ENCODE peak calls at places on chromosomes 16 and 17, in six cellular contexts. One of them, this sample, is unnamed.

GRCh38 chr17:62823111-62823895 is 15.2 kb upstream of the MARCHF10 start:
- DNase-seq in uterus: no peak
- DNase-seq in lung: no peak
- DNase-seq in WERI-Rb-1: no peak
- DNase-seq in BJ: no peak
- DNase-seq in prostate gland: no peak
- DNase-seq in this sample: no peak

GRCh38 chr16:69407702-69408323 is 16.6 kb upstream of the CYB5B start:
- DNase-seq in lung: no peak
- DNase-seq in WERI-Rb-1: no peak
- DNase-seq in uterus: no peak
- DNase-seq in BJ: no peak
- DNase-seq in prostate gland: no peak
- DNase-seq in this sample: no peak

GRCh38 chr17:58504826-58505351 is 9.5 kb downstream of the MTMR4 start:
- DNase-seq in WERI-Rb-1: no peak
- DNase-seq in prostate gland: no peak
- DNase-seq in uterus: no peak
- DNase-seq in BJ: no peak
- DNase-seq in lung: no peak
- DNase-seq in this sample: no peak

GRCh38 chr17:1939979-1940809 is 84.9 kb downstream of the RTN4RL1 start:
- DNase-seq in prostate gland: no peak
- DNase-seq in uterus: no peak
- DNase-seq in lung: no peak
- DNase-seq in BJ: no peak
- DNase-seq in WERI-Rb-1: peak; percentile 58
- DNase-seq in this sample: no peak

GRCh38 chr17:1180958-1181768 is 1.4 kb upstream of the ABR start:
- DNase-seq in WERI-Rb-1: peak; percentile 83
- DNase-seq in prostate gland: no peak
- DNase-seq in lung: no peak
- DNase-seq in BJ: no peak
- DNase-seq in uterus: no peak
- DNase-seq in this sample: no peak

GRCh38 chr17:2711608-2712299 is at the start of gene CLUH:
- DNase-seq in WERI-Rb-1: peak; percentile 95
- DNase-seq in uterus: peak; percentile 95
- DNase-seq in prostate gland: peak; percentile 92
- DNase-seq in lung: peak; percentile 97
- DNase-seq in BJ: peak; percentile 81
- DNase-seq in this sample: peak; percentile 96

GRCh38 chr16:54071516-54071915 is 215.1 kb downstream of the IRX3 start:
- DNase-seq in prostate gland: no peak
- DNase-seq in lung: no peak
- DNase-seq in uterus: no peak
- DNase-seq in BJ: no peak
- DNase-seq in WERI-Rb-1: no peak
- DNase-seq in this sample: no peak

GRCh38 chr17:19979917-19980770 is 2.5 kb upstream of the AKAP10 start:
- DNase-seq in prostate gland: no peak
- DNase-seq in lung: no peak
- DNase-seq in WERI-Rb-1: peak; percentile 78
- DNase-seq in BJ: no peak
- DNase-seq in uterus: no peak
- DNase-seq in this sample: no peak

GRCh38 chr16:58128721-58129096 is 472 bp downstream of the CFAP20 start:
- DNase-seq in uterus: no peak
- DNase-seq in WERI-Rb-1: peak; percentile 26
- DNase-seq in BJ: no peak
- DNase-seq in prostate gland: no peak
- DNase-seq in lung: no peak
- DNase-seq in this sample: peak; percentile 22

GRCh38 chr17:21286771-21287702 is 2.5 kb downstream of the MAP2K3 start:
- DNase-seq in uterus: no peak
- DNase-seq in BJ: no peak
- DNase-seq in lung: peak; percentile 75
- DNase-seq in prostate gland: no peak
- DNase-seq in WERI-Rb-1: no peak
- DNase-seq in this sample: no peak

GRCh38 chr17:59838196-59838911 is 54.4 kb downstream of the TUBD1 start:
- DNase-seq in WERI-Rb-1: no peak
- DNase-seq in prostate gland: no peak
- DNase-seq in BJ: no peak
- DNase-seq in uterus: no peak
- DNase-seq in lung: peak; percentile 33
- DNase-seq in this sample: no peak

GRCh38 chr16:2194166-2194834 is 2.1 kb downstream of the CASKIN1 start:
- DNase-seq in uterus: peak; percentile 74
- DNase-seq in lung: no peak
- DNase-seq in BJ: no peak
- DNase-seq in WERI-Rb-1: peak; percentile 57
- DNase-seq in prostate gland: no peak
- DNase-seq in this sample: no peak

GRCh38 chr17:73622381-73622780 is 21.9 kb downstream of the SDK2 start:
- DNase-seq in WERI-Rb-1: no peak
- DNase-seq in uterus: no peak
- DNase-seq in prostate gland: no peak
- DNase-seq in BJ: no peak
- DNase-seq in lung: no peak
- DNase-seq in this sample: no peak

GRCh38 chr17:17343160-17343735 is 40.1 kb downstream of the NT5M start:
- DNase-seq in prostate gland: no peak
- DNase-seq in WERI-Rb-1: no peak
- DNase-seq in uterus: no peak
- DNase-seq in lung: no peak
- DNase-seq in BJ: no peak
- DNase-seq in this sample: no peak

GRCh38 chr17:59825533-59826316 is 67.0 kb downstream of the TUBD1 start:
- DNase-seq in uterus: peak; percentile 47
- DNase-seq in BJ: no peak
- DNase-seq in prostate gland: no peak
- DNase-seq in lung: no peak
- DNase-seq in WERI-Rb-1: no peak
- DNase-seq in this sample: no peak

GRCh38 chr17:59666235-59666634 is 41.0 kb downstream of the PTRH2 start:
- DNase-seq in uterus: no peak
- DNase-seq in BJ: no peak
- DNase-seq in prostate gland: no peak
- DNase-seq in WERI-Rb-1: no peak
- DNase-seq in lung: no peak
- DNase-seq in this sample: no peak

GRCh38 chr17:82372063-82372590 is 562 bp downstream of the UTS2R start:
- DNase-seq in BJ: no peak
- DNase-seq in prostate gland: no peak
- DNase-seq in uterus: no peak
- DNase-seq in WERI-Rb-1: no peak
- DNase-seq in lung: no peak
- DNase-seq in this sample: no peak

GRCh38 chr16:72847187-72848044 is 200.5 kb downstream of the ZFHX3 start:
- DNase-seq in lung: no peak
- DNase-seq in WERI-Rb-1: peak; percentile 35
- DNase-seq in BJ: no peak
- DNase-seq in prostate gland: no peak
- DNase-seq in uterus: no peak
- DNase-seq in this sample: no peak

GRCh38 chr17:29608986-29609385 is 13.7 kb downstream of the CORO6 start:
- DNase-seq in uterus: no peak
- DNase-seq in lung: no peak
- DNase-seq in WERI-Rb-1: no peak
- DNase-seq in prostate gland: no peak
- DNase-seq in BJ: no peak
- DNase-seq in this sample: no peak

GRCh38 chr16:1176280-1176897 is 23.5 kb downstream of the CACNA1H start:
- DNase-seq in BJ: no peak
- DNase-seq in prostate gland: no peak
- DNase-seq in uterus: no peak
- DNase-seq in WERI-Rb-1: no peak
- DNase-seq in lung: no peak
- DNase-seq in this sample: no peak
- TF ChIP-seq CTCF in BJ: no peak
- TF ChIP-seq CTCF in prostate gland: no peak
- TF ChIP-seq CTCF in uterus: no peak
- TF ChIP-seq CTCF in WERI-Rb-1: no peak
- TF ChIP-seq CTCF in lung: no peak
- TF ChIP-seq CTCF in this sample: no peak

GRCh38 chr17:27622914-27623313 is 8.1 kb upstream of the LGALS9 start:
- DNase-seq in lung: no peak
- DNase-seq in uterus: no peak
- DNase-seq in WERI-Rb-1: no peak
- DNase-seq in BJ: no peak
- DNase-seq in prostate gland: no peak
- DNase-seq in this sample: no peak

GRCh38 chr17:27620721-27621120 is 10.3 kb upstream of the LGALS9 start:
- DNase-seq in uterus: no peak
- DNase-seq in BJ: no peak
- DNase-seq in WERI-Rb-1: no peak
- DNase-seq in prostate gland: no peak
- DNase-seq in lung: no peak
- DNase-seq in this sample: no peak

GRCh38 chr17:27623578-27623977 is 7.4 kb upstream of the LGALS9 start:
- DNase-seq in BJ: no peak
- DNase-seq in WERI-Rb-1: no peak
- DNase-seq in uterus: no peak
- DNase-seq in prostate gland: no peak
- DNase-seq in lung: no peak
- DNase-seq in this sample: no peak

GRCh38 chr17:27621557-27621956 is 9.4 kb upstream of the LGALS9 start:
- DNase-seq in prostate gland: no peak
- DNase-seq in BJ: no peak
- DNase-seq in uterus: no peak
- DNase-seq in WERI-Rb-1: no peak
- DNase-seq in lung: no peak
- DNase-seq in this sample: no peak

GRCh38 chr17:27622160-27622559 is 8.8 kb upstream of the LGALS9 start:
- DNase-seq in lung: no peak
- DNase-seq in WERI-Rb-1: no peak
- DNase-seq in uterus: no peak
- DNase-seq in prostate gland: no peak
- DNase-seq in BJ: no peak
- DNase-seq in this sample: no peak
- TF ChIP-seq CTCF in lung: no peak
- TF ChIP-seq CTCF in WERI-Rb-1: no peak
- TF ChIP-seq CTCF in uterus: no peak
- TF ChIP-seq CTCF in prostate gland: no peak
- TF ChIP-seq CTCF in BJ: no peak
- TF ChIP-seq CTCF in this sample: no peak

DNA sequence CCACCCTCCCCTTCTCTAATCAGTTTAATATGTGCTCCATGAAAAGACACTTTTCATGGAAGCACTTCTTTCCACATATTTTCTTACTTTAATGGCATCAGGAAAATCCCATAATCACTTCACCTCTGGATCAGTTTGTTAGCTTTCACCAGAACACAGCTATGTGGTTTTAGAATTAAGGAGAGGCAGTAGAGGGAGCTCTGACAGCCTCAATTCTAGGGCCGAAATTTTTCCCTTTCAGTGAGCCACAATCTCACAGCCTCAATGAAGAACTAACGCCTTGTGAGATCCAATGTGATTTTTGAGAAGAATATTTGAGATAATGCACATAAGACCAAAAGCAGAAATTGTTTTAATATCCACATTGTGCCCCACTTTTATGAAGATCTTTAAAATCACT is 1494.0 kb upstream of the CDH8 start:
- DNase-seq in uterus: no peak
- DNase-seq in WERI-Rb-1: no peak
- DNase-seq in BJ: no peak
- DNase-seq in lung: no peak
- DNase-seq in prostate gland: no peak
- DNase-seq in this sample: no peak
- TF ChIP-seq CTCF in uterus: no peak
- TF ChIP-seq CTCF in WERI-Rb-1: no peak
- TF ChIP-seq CTCF in BJ: no peak
- TF ChIP-seq CTCF in lung: no peak
- TF ChIP-seq CTCF in prostate gland: no peak
- TF ChIP-seq CTCF in this sample: no peak

DNA sequence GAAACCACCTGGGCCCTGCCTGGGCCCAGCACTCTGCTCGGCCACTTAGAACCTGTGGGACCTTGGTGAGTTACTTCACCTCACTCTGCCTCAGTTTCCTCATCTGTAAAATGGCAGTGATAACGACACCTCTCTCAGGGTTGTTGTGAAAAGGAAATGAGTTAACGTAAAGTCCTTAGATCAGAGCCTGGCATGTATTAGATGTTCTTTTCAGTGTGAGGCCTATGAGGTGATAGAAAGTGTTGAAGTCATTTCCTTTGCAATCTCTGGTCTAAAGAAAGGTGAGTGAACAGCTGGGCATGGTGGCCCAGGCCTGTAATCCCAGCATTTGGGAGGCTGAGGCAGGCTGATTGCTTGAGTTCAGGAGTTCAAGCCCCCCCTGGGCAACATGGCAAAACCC is 51.7 kb upstream of the LGALS9 start:
- DNase-seq in WERI-Rb-1: no peak
- DNase-seq in BJ: no peak
- DNase-seq in prostate gland: no peak
- DNase-seq in uterus: no peak
- DNase-seq in lung: no peak
- DNase-seq in this sample: no peak
- TF ChIP-seq CTCF in WERI-Rb-1: no peak
- TF ChIP-seq CTCF in BJ: no peak
- TF ChIP-seq CTCF in prostate gland: no peak
- TF ChIP-seq CTCF in uterus: no peak
- TF ChIP-seq CTCF in lung: no peak
- TF ChIP-seq CTCF in this sample: no peak

GRCh38 chr16:68395806-68396205 is 52.5 kb downstream of the SMPD3 start:
- DNase-seq in prostate gland: no peak
- DNase-seq in uterus: no peak
- DNase-seq in BJ: no peak
- DNase-seq in WERI-Rb-1: no peak
- DNase-seq in lung: no peak
- DNase-seq in this sample: no peak

GRCh38 chr16:68395167-68395786 is 53.0 kb downstream of the SMPD3 start:
- DNase-seq in prostate gland: no peak
- DNase-seq in BJ: no peak
- DNase-seq in uterus: no peak
- DNase-seq in lung: no peak
- DNase-seq in WERI-Rb-1: no peak
- DNase-seq in this sample: no peak

GRCh38 chr16:68396481-68396880 is 51.8 kb downstream of the SMPD3 start:
- DNase-seq in WERI-Rb-1: peak; percentile 55
- DNase-seq in lung: peak; percentile 49
- DNase-seq in BJ: no peak
- DNase-seq in uterus: no peak
- DNase-seq in prostate gland: peak; percentile 50
- DNase-seq in this sample: no peak

GRCh38 chr16:68399456-68399855 is 48.9 kb downstream of the SMPD3 start:
- DNase-seq in lung: no peak
- DNase-seq in BJ: no peak
- DNase-seq in uterus: no peak
- DNase-seq in prostate gland: no peak
- DNase-seq in WERI-Rb-1: no peak
- DNase-seq in this sample: no peak

DNA sequence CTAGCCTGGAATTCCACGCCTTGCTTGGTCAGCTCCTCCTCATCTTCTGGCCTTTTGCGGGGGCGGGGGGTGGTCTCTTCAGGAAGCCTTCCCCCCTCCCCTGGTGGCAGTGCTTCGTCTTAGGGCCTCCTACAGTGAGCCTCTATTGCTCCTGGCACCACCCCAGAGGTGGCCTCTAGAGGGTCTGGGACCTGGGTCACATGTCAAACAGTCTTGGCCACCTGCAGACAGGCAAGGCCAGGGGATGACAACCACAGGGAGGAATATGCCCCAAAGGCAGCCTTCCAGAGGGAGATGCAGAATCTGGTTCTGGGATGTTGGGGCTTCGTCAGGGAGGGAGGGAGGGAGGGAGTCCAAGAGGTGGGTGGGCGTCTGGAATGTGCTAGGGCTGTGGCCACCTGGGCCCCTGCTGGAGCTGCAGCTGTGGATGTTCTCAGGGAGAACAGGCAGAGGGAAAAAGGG is 50.6 kb downstream of the SMPD3 start:
- DNase-seq in lung: no peak
- DNase-seq in BJ: no peak
- DNase-seq in prostate gland: no peak
- DNase-seq in WERI-Rb-1: no peak
- DNase-seq in uterus: no peak
- DNase-seq in this sample: no peak
- TF ChIP-seq CTCF in lung: no peak
- TF ChIP-seq CTCF in BJ: no peak
- TF ChIP-seq CTCF in prostate gland: no peak
- TF ChIP-seq CTCF in WERI-Rb-1: no peak
- TF ChIP-seq CTCF in uterus: no peak
- TF ChIP-seq CTCF in this sample: no peak